ENCODE peak calls at places on chromosomes 4 and X, in seven cellular contexts. I is T-helper 1 cell, L is KBM-7, C is SHP77 treated with DMSO at 0.1 percent for 48 hours, P is body of pancreas, F is dermis blood vessel endothelial cell, H is NCI-H345. Y is an unnamed sample.

GRCh38 chr4:151022586-151022985 is 7.5 kb upstream of the LRBA start:
- DNase-seq in I (no peak), L (no peak), C (no peak), P (no peak), F (no peak), H (no peak), Y (no peak)

GRCh38 chrX:54930291-54931049 is 9.8 kb downstream of the TRO start:
- DNase-seq in I (no peak), L (no peak), C (no peak), P (no peak), F (no peak), H (no peak), Y (no peak)

GRCh38 chrX:21779095-21779494 is 21.2 kb upstream of the SMPX start:
- DNase-seq in I (no peak), L (no peak), C (no peak), P (no peak), F (no peak), H (no peak), Y (no peak)

GRCh38 chr4:962231-963208 is 10.8 kb downstream of the DGKQ start:
- DNase-seq in I (no peak), L (no peak), C (no peak), P (no peak), F (no peak), H (no peak), Y (no peak)

GRCh38 chr4:148481644-148482043 is 39.4 kb upstream of the NR3C2 start:
- DNase-seq in I (no peak), L (no peak), C (no peak), P (no peak), F (peak), H (no peak), Y (no peak)

GRCh38 chr4:23871420-23871819 is 18.4 kb downstream of the PPARGC1A start:
- DNase-seq in I (no peak), L (no peak), C (no peak), P (no peak), F (no peak), H (no peak), Y (no peak)

GRCh38 chr4:173333658-173334084 is 487 bp downstream of the HMGB2 start:
- DNase-seq in I (no peak), L (no peak), C (no peak), P (peak), F (peak), H (peak), Y (peak)

GRCh38 chr4:91958651-91959050 is 345.1 kb upstream of the GRID2 start:
- DNase-seq in I (no peak), L (no peak), C (no peak), P (no peak), F (no peak), H (no peak), Y (peak)

GRCh38 chrX:120262781-120263719 is 12.4 kb downstream of the ZBTB33 start:
- DNase-seq in I (no peak), L (peak), C (no peak), P (no peak), F (no peak), H (no peak), Y (no peak)

GRCh38 chr4:36128689-36129088 is 115.6 kb downstream of the ARAP2 start:
- DNase-seq in I (peak), L (no peak), C (no peak), P (no peak), F (no peak), H (no peak), Y (no peak)

GRCh38 chr4:147057631-147057980 is 111.9 kb upstream of the TTC29 start:
- DNase-seq in I (peak), L (no peak), C (no peak), P (no peak), F (peak), H (no peak), Y (no peak)

GRCh38 chr4:38804654-38805295 is at the start of gene TLR1:
- DNase-seq in I (peak), L (peak), C (no peak), P (no peak), F (peak), H (no peak), Y (peak)

GRCh38 chr4:74111990-74112389 is 13.0 kb upstream of the CXCL2 start:
- DNase-seq in I (no peak), L (no peak), C (no peak), P (no peak), F (no peak), H (no peak), Y (no peak)

GRCh38 chr4:60463846-60464502 is 736.2 kb upstream of the ADGRL3 start:
- DNase-seq in I (no peak), L (peak), C (no peak), P (no peak), F (no peak), H (no peak), Y (no peak)

GRCh38 chrX:10769165-10769564 is 148.8 kb upstream of the MID1 start:
- DNase-seq in I (no peak), L (peak), C (peak), P (no peak), F (peak), H (peak), Y (peak)

GRCh38 chr4:3475713-3476260 is 12.7 kb downstream of the DOK7 start:
- DNase-seq in I (no peak), L (no peak), C (no peak), P (no peak), F (no peak), H (no peak), Y (no peak)

GRCh38 chrX:140762061-140762460 is 52.5 kb downstream of the LINC00632 start:
- DNase-seq in I (peak), L (peak), C (peak), P (peak), F (peak), H (peak), Y (peak)

GRCh38 chr4:57303012-57303751 is 193.0 kb upstream of the IGFBP7 start:
- DNase-seq in I (no peak), L (no peak), C (no peak), P (no peak), F (no peak), H (no peak), Y (no peak)

GRCh38 chr4:26815686-26816085 is 45.0 kb upstream of the STIM2 start:
- DNase-seq in I (no peak), L (no peak), C (no peak), P (no peak), F (no peak), H (no peak), Y (no peak)

GRCh38 chr4:183444953-183445543 is 612 bp downstream of the CDKN2AIP start:
- DNase-seq in I (no peak), L (peak), C (no peak), P (peak), F (peak), H (no peak), Y (peak)

GRCh38 chrX:134671207-134671750 is 13.0 kb upstream of the PLAC1 start:
- DNase-seq in I (peak), L (peak), C (no peak), P (no peak), F (peak), H (no peak), Y (no peak)

GRCh38 chrX:78622834-78623233 is 36.3 kb downstream of the RTL3 start:
- DNase-seq in I (no peak), L (no peak), C (no peak), P (no peak), F (no peak), H (no peak), Y (no peak)

GRCh38 chr4:32003548-32003947 is 1283.4 kb downstream of the PCDH7 start:
- DNase-seq in I (no peak), L (no peak), C (no peak), P (no peak), F (no peak), H (no peak), Y (no peak)